ENCODE peak calls at places on chromosomes 13 and 19, in five cellular contexts. B, E, I, W and Z are unnamed samples.

GRCh38 chr13:28984825-28985224 is 164.7 kb downstream of the MTUS2 start:
- DNase-seq in E (no peak), B (no peak), I (no peak), W (no peak), Z (peak; percentile 1)

GRCh38 chr19:42323852-42324654 is 1.4 kb upstream of the MEGF8 start:
- DNase-seq in W (no peak), I (no peak), E (peak; percentile 13), B (no peak), Z (no peak)

GRCh38 chr13:107901996-107902562 is 313.3 kb downstream of the LIG4 start:
- DNase-seq in I (no peak), B (no peak), E (no peak), W (no peak), Z (no peak)

GRCh38 chr13:75359266-75359665 is 122.7 kb downstream of the TBC1D4 start:
- DNase-seq in I (peak; percentile 4), E (no peak), W (peak; percentile 80), B (no peak), Z (peak; percentile 81)

GRCh38 chr19:13073263-13073662 is 29.4 kb downstream of the LYL1 start:
- DNase-seq in I (no peak), W (no peak), B (no peak), E (no peak), Z (no peak)

GRCh38 chr19:50716178-50717025 is 3.2 kb downstream of the SHANK1 start:
- DNase-seq in B (no peak), W (no peak), I (no peak), E (no peak), Z (no peak)

GRCh38 chr19:58579473-58580142 is 6.5 kb upstream of the MZF1 start:
- DNase-seq in E (no peak), I (no peak), B (no peak), W (no peak), Z (no peak)

GRCh38 chr19:51511353-51511752 is 9.8 kb upstream of the SIGLEC12 start:
- DNase-seq in I (no peak), W (no peak), B (peak; percentile 17), E (no peak), Z (no peak)

GRCh38 chr19:4327252-4327876 is 11.3 kb downstream of the STAP2 start:
- DNase-seq in W (no peak), I (no peak), B (peak; percentile 74), E (peak; percentile 54), Z (peak; percentile 47)

GRCh38 chr13:60699636-60700035 is 302.6 kb downstream of the TDRD3 start:
- DNase-seq in W (no peak), B (no peak), I (no peak), E (no peak), Z (no peak)

GRCh38 chr19:15463865-15464371 is 426 bp downstream of the RASAL3 start:
- DNase-seq in I (no peak), B (peak; percentile 94), W (no peak), E (peak; percentile 69), Z (no peak)

GRCh38 chr19:45125975-45126493 is 33.1 kb downstream of the PPP1R37 start:
- DNase-seq in B (peak; percentile 65), I (peak; percentile 65), W (no peak), E (peak; percentile 48), Z (peak; percentile 42)

GRCh38 chr13:76856141-76856571 is 30.0 kb downstream of the KCTD12 start:
- DNase-seq in W (no peak), I (no peak), B (no peak), E (no peak), Z (peak; percentile 69)

GRCh38 chr19:16897572-16898056 is 8.8 kb downstream of the F2RL3 start:
- DNase-seq in I (no peak), W (no peak), B (no peak), E (no peak), Z (no peak)

GRCh38 chr13:45718992-45719391 is 16.9 kb downstream of the CBY2 start:
- DNase-seq in I (no peak), B (no peak), E (no peak), W (no peak), Z (no peak)

GRCh38 chr13:111187879-111188643 is 73.0 kb downstream of the ARHGEF7 start:
- DNase-seq in E (no peak), I (no peak), B (no peak), W (no peak), Z (no peak)

GRCh38 chr13:30413842-30414241 is 8.5 kb upstream of the UBE2L5 start:
- DNase-seq in I (no peak), B (no peak), W (no peak), E (no peak), Z (no peak)

GRCh38 chr19:33302974-33303790 is 848 bp upstream of the CEBPA start:
- DNase-seq in B (peak; percentile 13), E (no peak), I (peak; percentile 66), W (no peak), Z (peak; percentile 72)

GRCh38 chr13:94249512-94249911 is 230.0 kb downstream of the DCT start:
- DNase-seq in I (no peak), B (no peak), W (no peak), E (no peak), Z (peak; percentile 74)

GRCh38 chr13:84661718-84662117 is 779.4 kb upstream of the SLITRK1 start:
- DNase-seq in W (no peak), B (no peak), I (no peak), E (no peak), Z (peak; percentile 3)

GRCh38 chr19:2540646-2541454 is 64.9 kb downstream of the GADD45B start:
- DNase-seq in E (no peak), W (peak; percentile 85), B (no peak), I (peak; percentile 87), Z (peak; percentile 97)

GRCh38 chr19:19661675-19662251 is 1.7 kb downstream of the ATP13A1 start:
- DNase-seq in E (no peak), B (peak; percentile 52), I (no peak), W (no peak), Z (no peak)

GRCh38 chr19:6540918-6541689 is 10.3 kb downstream of the TNFSF9 start:
- DNase-seq in E (no peak), W (no peak), B (no peak), I (no peak), Z (no peak)

GRCh38 chr13:51158923-51159322 is 47.8 kb upstream of the C13orf42 start:
- DNase-seq in W (no peak), E (no peak), I (no peak), B (no peak), Z (no peak)

GRCh38 chr19:18226956-18227780 is 930 bp upstream of the PDE4C start:
- DNase-seq in W (no peak), E (no peak), I (no peak), B (no peak), Z (no peak)

GRCh38 chr19:14052470-14052869 is 9.4 kb downstream of the PALM3 start:
- DNase-seq in W (no peak), I (no peak), E (no peak), B (no peak), Z (no peak)

GRCh38 chr19:18319591-18320135 is 3.2 kb downstream of the LSM4 start:
- DNase-seq in B (no peak), W (no peak), I (no peak), E (no peak), Z (no peak)

GRCh38 chr19:29088761-29089160 is 124.2 kb downstream of the UQCRFS1 start:
- DNase-seq in W (no peak), I (no peak), E (no peak), B (no peak), Z (no peak)

GRCh38 chr13:34391071-34391470 is 551.0 kb upstream of the NBEA start:
- DNase-seq in W (no peak), I (peak; percentile 3), B (no peak), E (no peak), Z (peak; percentile 72)

GRCh38 chr13:110610955-110611595 is 4.3 kb upstream of the NAXD start:
- DNase-seq in W (no peak), I (no peak), B (no peak), E (no peak), Z (no peak)

GRCh38 chr19:2087621-2088100 is 8.5 kb downstream of the MOB3A start:
- DNase-seq in E (no peak), B (peak; percentile 72), W (no peak), I (no peak), Z (no peak)

GRCh38 chr13:43786766-43787517 is at the start of gene ENOX1:
- DNase-seq in I (peak; percentile 13), B (peak; percentile 57), E (no peak), W (peak; percentile 83), Z (peak; percentile 93)

GRCh38 chr13:49869514-49869913 is 66.6 kb downstream of the SPRYD7 start:
- DNase-seq in E (no peak), I (no peak), B (peak; percentile 17), W (no peak), Z (peak; percentile 44)

GRCh38 chr13:77898097-77898496 is 20.5 kb downstream of the EDNRB start:
- DNase-seq in I (no peak), E (no peak), B (no peak), W (no peak), Z (no peak)

GRCh38 chr19:15291666-15292065 is 40.7 kb downstream of the BRD4 start:
- DNase-seq in W (no peak), I (no peak), B (no peak), E (no peak), Z (no peak)

GRCh38 chr13:79966039-79966438 is 374.9 kb downstream of the SPRY2 start:
- DNase-seq in W (no peak), B (no peak), E (no peak), I (no peak), Z (peak; percentile 50)

GRCh38 chr19:5265260-5265659 is 75.4 kb downstream of the PTPRS start:
- DNase-seq in W (no peak), E (no peak), B (no peak), I (no peak), Z (no peak)

GRCh38 chr19:4444765-4445741 is 12.5 kb downstream of the UBXN6 start:
- DNase-seq in W (no peak), I (no peak), E (no peak), B (peak; percentile 8), Z (peak; percentile 35)